ENCODE peak calls at places on chromosomes 11 and 22, in six cellular contexts. G is lower leg skin; B is neural crest cell; V is EH; Y is stimulated activated CD4-positive, alpha-beta T cell treated with anti-CD3 and anti-CD28 coated beads, Interleukin-2, amount 100 ng/mL, for 4 hours; L is iris pigment epithelial cell. T is an unnamed sample.

GRCh38 chr22:36282078-36282831 is 29.3 kb downstream of the APOL1 start:
- DNase-seq in V (no peak), G (no peak), Y (no peak), B (no peak), L (no peak), T (no peak)

GRCh38 chr11:2206291-2206690 is 34.7 kb upstream of the TH start:
- DNase-seq in L (no peak), V (no peak), B (no peak), Y (no peak), G (peak), T (no peak)

GRCh38 chr22:46864314-46865051 is 102.0 kb downstream of the TBC1D22A start:
- DNase-seq in Y (no peak), L (no peak), B (no peak), G (peak), V (no peak), T (no peak)

GRCh38 chr11:61626580-61627380 is 45.9 kb upstream of the SYT7 start:
- DNase-seq in Y (no peak), V (peak), B (no peak), G (no peak), L (peak), T (no peak)

GRCh38 chr11:12122083-12122482 is 11.7 kb downstream of the MICAL2 start:
- DNase-seq in L (no peak), B (no peak), V (no peak), Y (no peak), G (no peak), T (no peak)

GRCh38 chr11:61098778-61099177 is 3.5 kb upstream of the CD5 start:
- DNase-seq in V (no peak), G (no peak), L (no peak), B (no peak), Y (no peak), T (no peak)

GRCh38 chr22:22424210-22424800 is 84.2 kb downstream of the ZNF280B start:
- DNase-seq in G (peak), Y (no peak), L (no peak), V (no peak), B (no peak), T (peak)

GRCh38 chr11:76768091-76769047 is 14.8 kb upstream of the TSKU start:
- DNase-seq in Y (no peak), B (no peak), L (no peak), V (peak), G (no peak), T (peak)

GRCh38 chr22:23168381-23169031 is 11.8 kb upstream of the BCR start:
- DNase-seq in Y (no peak), L (no peak), V (no peak), B (no peak), G (no peak), T (no peak)